ENCODE peak calls at places on chromosomes 7 and 10, in eight cellular contexts. K is H1, X is upper lobe of left lung, C is colonic mucosa, T is BE2C, G is body of pancreas, L is Panc1, Z is fibroblast of pulmonary artery. J is an unnamed sample.

GRCh38 chr7:55377162-55377810 is 12.1 kb downstream of the LANCL2 start:
- DNase-seq in T (no peak), G (no peak), X (no peak), L (no peak), K (no peak), C (no peak), Z (no peak), J (no peak)

GRCh38 chr10:5413012-5413938 is 918 bp downstream of the NET1 start:
- DNase-seq in X (no peak), K (no peak), Z (peak; percentile 71), C (no peak), G (no peak), T (no peak), L (no peak), J (peak; percentile 56)

GRCh38 chr7:23938937-23939552 is 229.0 kb downstream of the STK31 start:
- DNase-seq in Z (peak; percentile 24), X (no peak), C (peak; percentile 27), K (peak; percentile 10), T (peak; percentile 49), L (peak; percentile 47), G (peak; percentile 38), J (peak; percentile 46)

GRCh38 chr10:6212266-6212640 is 9.5 kb downstream of the PFKFB3 start:
- DNase-seq in Z (no peak), T (no peak), L (no peak), K (no peak), G (no peak), X (no peak), C (no peak), J (no peak)

GRCh38 chr7:80135306-80136104 is 874 bp downstream of the GNAI1 start:
- DNase-seq in G (peak; percentile 16), K (no peak), L (no peak), T (peak; percentile 20), C (peak; percentile 38), X (peak; percentile 91), Z (peak; percentile 29), J (peak; percentile 48)

GRCh38 chr10:61705022-61705675 is 42.4 kb downstream of the CABCOCO1 start:
- DNase-seq in L (no peak), G (no peak), C (no peak), Z (no peak), T (no peak), K (no peak), X (no peak), J (peak; percentile 36)

GRCh38 chr10:50234486-50234885 is 16.8 kb downstream of the ASAH2 start:
- DNase-seq in L (no peak), T (no peak), Z (no peak), K (no peak), G (peak; percentile 16), C (no peak), X (no peak), J (no peak)

GRCh38 chr7:22675917-22676343 is 51.1 kb upstream of the IL6 start:
- DNase-seq in L (no peak), T (no peak), G (no peak), Z (peak; percentile 67), C (no peak), X (no peak), K (no peak), J (peak; percentile 96)

GRCh38 chr10:30456262-30456661 is 22.3 kb downstream of the MAP3K8 start:
- DNase-seq in L (no peak), Z (no peak), X (no peak), T (no peak), K (no peak), G (no peak), C (peak; percentile 44), J (no peak)

GRCh38 chr10:83667594-83667993 is 471.7 kb upstream of the GHITM start:
- DNase-seq in X (no peak), G (no peak), Z (no peak), T (no peak), C (no peak), L (no peak), K (no peak), J (no peak)

GRCh38 chr7:94405506-94405905 is 10.8 kb downstream of the COL1A2 start:
- DNase-seq in L (no peak), T (no peak), Z (no peak), X (no peak), C (no peak), K (no peak), G (no peak), J (no peak)

GRCh38 chr7:47392241-47392759 is 189.6 kb downstream of the TNS3 start:
- DNase-seq in C (no peak), K (no peak), L (no peak), T (no peak), Z (peak; percentile 88), X (peak; percentile 89), G (peak; percentile 89), J (peak; percentile 97)

GRCh38 chr10:70348228-70348850 is 34.1 kb downstream of the LRRC20 start:
- DNase-seq in T (peak; percentile 64), L (no peak), X (no peak), C (peak; percentile 34), G (peak; percentile 48), Z (peak; percentile 43), K (no peak), J (peak; percentile 48)

DNA sequence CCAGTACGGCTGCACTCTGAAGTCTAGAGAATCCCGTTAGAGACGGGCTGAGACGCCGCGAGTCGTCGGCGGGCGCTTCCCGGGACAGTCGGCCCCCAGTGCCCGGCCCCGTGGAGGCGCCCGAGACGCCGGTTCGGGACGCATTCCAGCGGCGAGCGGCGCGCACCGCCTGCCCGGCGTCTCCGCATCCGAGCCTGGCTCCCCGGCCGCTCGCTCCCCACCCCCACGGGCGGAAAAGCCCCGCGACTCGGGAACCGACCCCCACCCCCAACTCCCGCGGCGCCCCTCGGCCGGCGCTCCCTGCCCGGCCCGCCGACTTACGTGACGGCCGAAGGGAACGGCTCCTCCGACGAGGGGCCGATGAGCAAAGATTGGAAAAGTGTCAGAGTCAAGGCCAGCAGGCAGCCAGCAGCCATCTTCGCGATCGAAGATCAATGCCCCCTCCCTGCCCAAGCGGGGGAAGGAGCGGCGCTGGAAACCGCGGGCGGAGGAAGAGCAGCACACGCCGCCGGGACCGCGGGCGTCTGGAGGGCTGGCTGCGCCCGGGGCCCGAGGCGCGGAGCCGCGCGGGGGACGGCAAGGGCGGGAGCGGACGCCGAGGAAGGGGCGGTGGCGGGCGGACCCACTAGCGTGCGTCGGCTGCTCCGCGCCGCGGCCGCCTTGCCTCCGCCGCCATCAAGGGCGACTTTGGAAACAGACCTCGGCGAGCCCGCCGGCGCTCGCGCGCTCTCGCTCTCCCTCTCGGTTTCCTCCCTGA is at the start of gene CACNA2D1:
- DNase-seq in L (peak; percentile 2), K (no peak), Z (no peak), C (peak; percentile 18), G (peak; percentile 12), T (peak; percentile 59), X (peak; percentile 93), J (no peak)
- H3K4me3 ChIP-seq in L (peak within 1 kb of the TSS; percentile 79), K (peak within 1 kb of the TSS; percentile 89), Z (peak within 1 kb of the TSS; percentile 61), C (peak within 1 kb of the TSS; percentile 46), G (peak within 1 kb of the TSS; percentile 63), T (peak within 1 kb of the TSS; percentile 91), X (peak within 1 kb of the TSS; percentile 56), J (peak within 1 kb of the TSS; percentile 87)

DNA sequence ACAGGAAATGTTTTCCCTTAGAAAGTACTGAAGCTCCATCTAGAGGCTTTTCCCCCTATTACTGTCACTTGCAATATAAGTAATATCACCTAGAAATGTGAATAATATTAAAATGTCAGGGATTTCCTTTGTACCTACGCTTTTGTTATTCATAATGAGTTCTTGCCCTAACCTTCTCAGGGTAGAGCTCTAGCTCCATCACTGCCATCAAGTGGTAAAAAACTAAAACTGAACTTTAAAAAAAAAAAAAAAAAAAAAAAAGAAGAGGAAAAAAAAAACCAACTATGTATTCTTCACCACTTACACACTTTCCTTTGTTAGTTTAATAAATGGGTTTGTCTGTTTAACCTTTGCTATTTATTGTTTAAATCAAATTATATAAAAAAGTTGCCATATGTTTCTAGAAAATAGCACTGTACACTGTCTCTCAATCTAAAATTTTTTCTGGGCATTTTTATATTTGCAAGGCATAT is 49.9 kb downstream of the DNAJC1 start:
- DNase-seq in C (no peak), Z (peak; percentile 79), G (no peak), K (no peak), X (no peak), T (no peak), L (no peak), J (peak; percentile 37)
- TF ChIP-seq CTCF in C (peak; percentile 28), Z (peak; percentile 46), G (peak; percentile 30), K (no peak), X (no peak), T (peak; percentile 49), L (peak; percentile 52), J (peak; percentile 44)

GRCh38 chr7:157432541-157432956 is 95.7 kb downstream of the DNAJB6 start:
- DNase-seq in C (peak; percentile 69), X (no peak), K (peak; percentile 62), L (peak; percentile 13), Z (peak; percentile 78), T (peak; percentile 78), G (peak; percentile 34), J (peak; percentile 81)
- H3K4me3 ChIP-seq in C (peak overlapping the region; percentile 2), X (no peak overlapping the region), K (no peak overlapping the region), L (peak overlapping the region; percentile 49), Z (peak overlapping the region; percentile 39), T (peak overlapping the region; percentile 56), G (no peak overlapping the region), J (peak overlapping the region; percentile 49)

DNA sequence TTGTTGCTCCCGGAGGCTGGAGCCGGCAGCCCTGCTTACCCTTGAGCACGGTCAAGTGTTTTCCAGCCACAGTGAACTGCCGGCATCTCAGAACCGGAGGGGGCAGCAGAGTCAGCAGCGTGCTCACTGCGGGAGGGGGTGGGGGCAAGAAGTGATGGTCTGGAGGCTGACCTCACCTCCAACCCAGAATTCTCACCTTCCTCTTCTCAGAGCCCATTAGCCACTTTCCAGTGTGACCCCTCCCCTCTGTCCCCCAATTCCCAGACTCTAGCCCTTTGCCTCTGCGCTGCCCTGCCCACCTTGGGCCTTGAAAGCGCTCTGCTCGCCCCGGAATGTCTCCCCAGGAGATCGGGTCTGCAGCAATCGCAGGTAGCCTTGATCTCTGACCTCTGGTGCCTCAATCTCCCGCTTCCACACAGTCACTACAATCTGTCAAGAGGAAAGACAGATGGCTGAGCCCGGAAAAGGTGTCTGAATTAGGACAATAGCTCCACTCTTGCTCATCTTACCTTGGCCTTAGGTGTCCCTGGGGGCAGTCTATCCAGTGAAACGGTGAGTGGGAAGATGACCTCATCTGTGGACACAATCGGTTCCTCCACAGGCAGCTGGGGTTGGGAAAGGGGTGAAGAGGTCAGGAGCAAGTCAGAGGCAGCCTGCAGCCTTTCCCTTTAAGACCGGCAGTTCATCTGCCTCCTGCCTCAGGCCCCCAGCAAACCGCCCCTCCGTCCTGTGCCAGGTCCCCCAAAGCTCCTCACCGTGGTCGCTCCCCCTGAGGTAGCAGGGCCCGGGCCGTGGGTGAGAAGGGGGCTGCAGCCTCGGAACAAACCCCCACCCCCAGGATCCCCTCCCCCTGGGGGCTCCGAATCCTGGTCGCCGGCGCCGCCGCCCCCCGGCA is 942 bp downstream of the TRAPPC14 start:
- DNase-seq in C (no peak), Z (peak; percentile 55), G (peak; percentile 45), X (no peak), L (no peak), T (peak; percentile 52), K (no peak), J (peak; percentile 84)
- TF ChIP-seq CTCF in C (no peak), Z (peak; percentile 27), G (no peak), X (no peak), L (no peak), T (peak; percentile 28), K (no peak), J (peak; percentile 24)

GRCh38 chr10:100745882-100746412 is 565 bp downstream of the PAX2 start:
- DNase-seq in L (no peak), G (no peak), X (peak; percentile 85), K (no peak), C (no peak), Z (no peak), T (no peak), J (no peak)
- H3K4me3 ChIP-seq in L (peak overlapping the region; percentile 67), G (no peak overlapping the region), X (peak overlapping the region; percentile 18), K (peak overlapping the region; percentile 26), C (no peak overlapping the region), Z (no peak overlapping the region), T (no peak overlapping the region), J (no peak overlapping the region)

J was measured in fibroblast of villous mesenchyme.